ENCODE peak calls at places on chromosomes 4 and X, in four cellular contexts. X, Y, U and O are unnamed samples. For H3K4me1, the result is how much of the 10 kb centered on the place peaks cover.

GRCh38 chrX:44903842-44904530 is 31.0 kb downstream of the KDM6A start:
- DNase-seq in X (no peak), U (no peak), Y (no peak), O (no peak)

GRCh38 chrX:100609591-100609990 is 24.9 kb downstream of the TNMD start:
- DNase-seq in X (no peak), U (no peak), Y (no peak), O (no peak)

GRCh38 chr4:174248407-174248806 is 35.1 kb downstream of the FBXO8 start:
- DNase-seq in U (no peak), Y (no peak), X (no peak), O (no peak)

GRCh38 chrX:103656623-103657022 is 27.8 kb downstream of the TCEAL1 start:
- DNase-seq in U (peak), Y (no peak), X (no peak), O (no peak)

GRCh38 chrX:7972586-7972985 is 45.4 kb upstream of the PNPLA4 start:
- DNase-seq in U (peak), X (no peak), Y (no peak), O (no peak)

GRCh38 chrX:95291561-95291960 is 1393.1 kb upstream of the DIAPH2 start:
- DNase-seq in X (no peak), Y (no peak), U (no peak), O (no peak)

GRCh38 chr4:66045913-66046312 is 375.6 kb upstream of the EPHA5 start:
- DNase-seq in X (no peak), Y (no peak), U (no peak), O (no peak)

GRCh38 chr4:7340553-7341433 is 93.9 kb downstream of the PSAPL1 start:
- DNase-seq in U (no peak), Y (no peak), X (no peak), O (peak)

GRCh38 chr4:31620476-31620875 is 900.3 kb downstream of the PCDH7 start:
- DNase-seq in U (peak), Y (no peak), X (no peak), O (no peak)

GRCh38 chr4:47519239-47519883 is 34.3 kb downstream of the ATP10D start:
- DNase-seq in U (no peak), Y (no peak), X (no peak), O (no peak)

GRCh38 chr4:81650871-81651270 is 179.2 kb upstream of the RASGEF1B start:
- DNase-seq in Y (no peak), X (no peak), U (no peak), O (no peak)

GRCh38 chrX:17552251-17552650 is 177.3 kb downstream of the NHS start:
- DNase-seq in X (no peak), Y (no peak), U (no peak), O (no peak)

GRCh38 chr4:119329837-119330620 is 8.1 kb upstream of the FABP2 start:
- DNase-seq in Y (no peak), U (no peak), X (no peak), O (no peak)

GRCh38 chr4:8592366-8593267 is at the start of gene CPZ:
- DNase-seq in U (peak), Y (no peak), X (peak), O (no peak)

GRCh38 chr4:70885174-70885573 is 17.0 kb upstream of the MOB1B start:
- DNase-seq in Y (no peak), U (no peak), X (no peak), O (no peak)

GRCh38 chr4:165965503-165965902 is 92.5 kb downstream of the TLL1 start:
- DNase-seq in Y (no peak), U (no peak), X (no peak), O (no peak)

GRCh38 chr4:146342600-146343192 is 128.4 kb downstream of the REELD1 start:
- DNase-seq in U (peak), X (no peak), Y (no peak), O (no peak)

GRCh38 chr4:74531952-74532794 is 87.2 kb downstream of the AREG start:
- DNase-seq in U (peak), Y (no peak), X (no peak), O (no peak)

GRCh38 chrX:66919280-66919832 is 280.5 kb upstream of the EDA2R start:
- DNase-seq in U (no peak), X (no peak), Y (no peak), O (no peak)

GRCh38 chr4:25863347-25863784 is 578 bp upstream of the SEL1L3 start:
- DNase-seq in Y (peak), X (peak), U (no peak), O (no peak)

GRCh38 chr4:108272566-108272965 is 103.8 kb upstream of the LEF1 start:
- DNase-seq in Y (no peak), U (peak), X (no peak), O (no peak)

GRCh38 chr4:39502034-39502658 is 25.1 kb downstream of the UGDH start:
- DNase-seq in X (no peak), U (peak), Y (no peak), O (no peak)

GRCh38 chrX:23980063-23980462 is 46.9 kb downstream of the KLHL15 start:
- DNase-seq in U (no peak), Y (no peak), X (no peak), O (no peak)

GRCh38 chr4:82623284-82623683 is 61.5 kb upstream of the TMEM150C start:
- DNase-seq in U (no peak), X (no peak), Y (no peak), O (no peak)

GRCh38 chr4:162849922-162850321 is 316.8 kb downstream of the NAF1 start:
- DNase-seq in Y (no peak), U (no peak), X (no peak), O (no peak)

GRCh38 chrX:119753001-119753400 is 5.4 kb upstream of the SOWAHD start:
- DNase-seq in X (no peak), Y (no peak), U (no peak), O (no peak)

GRCh38 chrX:8743126-8743732 is 11.3 kb upstream of the ANOS1 start:
- DNase-seq in Y (peak), X (peak), U (peak), O (peak)

GRCh38 chrX:118727686-118728339 is 407 bp downstream of the IL13RA1 start:
- DNase-seq in Y (peak), U (peak), X (peak), O (peak)

GRCh38 chr4:172169871-172170270 is 356.7 kb downstream of the GALNTL6 start:
- DNase-seq in X (no peak), Y (no peak), U (no peak), O (no peak)

GRCh38 chrX:101530944-101531343 is 19.4 kb upstream of the ARMCX1 start:
- DNase-seq in U (no peak), Y (no peak), X (no peak), O (no peak)

GRCh38 chrX:28188526-28188925 is 207.3 kb upstream of the DCAF8L1 start:
- DNase-seq in U (no peak), Y (no peak), X (no peak), O (no peak)

GRCh38 chrX:125533352-125533751 is 213.7 kb downstream of the TEX13C start:
- DNase-seq in Y (no peak), X (no peak), U (no peak), O (no peak)

GRCh38 chr4:128279624-128280225 is 7.9 kb downstream of the PGRMC2 start:
- DNase-seq in X (no peak), U (no peak), Y (no peak), O (no peak)

GRCh38 chr4:71251266-71251665 is 87.6 kb upstream of the SLC4A4 start:
- DNase-seq in U (no peak), Y (no peak), X (no peak), O (no peak)

GRCh38 chr4:57369446-57369845 is 259.3 kb upstream of the IGFBP7 start:
- DNase-seq in Y (no peak), X (no peak), U (no peak), O (no peak)

GRCh38 chr4:139810710-139811109 is 145.1 kb downstream of the MGST2 start:
- DNase-seq in Y (no peak), X (no peak), U (no peak), O (no peak)

GRCh38 chr4:139806929-139807328 is 141.3 kb downstream of the MGST2 start:
- DNase-seq in X (no peak), U (no peak), Y (no peak), O (no peak)

GRCh38 chr4:139807483-139807882 is 141.9 kb downstream of the MGST2 start:
- DNase-seq in Y (no peak), X (no peak), U (no peak), O (no peak)

GRCh38 chr4:139809207-139810157 is 143.9 kb downstream of the MGST2 start:
- DNase-seq in U (no peak), X (no peak), Y (no peak), O (no peak)

DNA sequence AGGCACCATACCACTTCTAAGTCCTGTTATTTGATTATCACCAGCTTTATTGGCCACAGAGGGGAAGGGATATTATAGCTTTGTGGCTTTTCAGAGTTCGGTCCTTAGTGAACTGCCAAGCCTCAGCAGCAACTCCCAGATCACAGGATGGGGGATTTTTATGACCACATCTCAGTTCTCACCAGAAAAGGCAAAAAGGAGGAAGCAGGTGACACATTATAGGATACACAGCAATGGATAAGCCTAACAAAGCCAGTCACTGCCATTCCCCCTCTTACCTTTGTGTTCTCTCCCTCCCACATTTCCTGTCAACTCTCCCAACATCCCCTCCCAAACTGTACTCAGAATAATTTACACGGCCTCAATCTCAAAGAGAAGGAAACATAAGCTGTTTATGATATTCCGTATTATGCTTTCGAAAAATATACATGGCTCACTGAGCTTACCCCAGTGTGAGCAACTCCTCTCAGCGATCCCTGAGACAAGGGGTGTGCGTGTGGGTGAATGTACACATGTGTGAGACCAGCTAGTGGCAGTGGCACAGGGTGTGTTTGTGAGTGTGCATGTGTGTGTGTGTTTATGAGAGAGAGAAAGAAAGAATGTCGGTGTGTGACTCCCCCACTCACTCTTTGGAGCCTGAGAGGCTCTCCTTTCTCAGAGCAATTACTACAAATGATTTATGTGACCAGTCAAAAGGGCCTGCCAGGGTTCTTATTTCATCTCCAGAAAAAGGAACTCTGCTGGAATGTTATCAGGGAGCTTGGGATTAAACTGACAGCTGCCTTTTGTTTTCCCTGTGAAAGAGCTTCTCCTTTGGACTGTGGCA is 143.0 kb downstream of the MGST2 start:
- DNase-seq in Y (no peak), U (no peak), X (no peak), O (no peak)
- H3K27ac ChIP-seq in Y (peak), U (no peak), X (no peak), O (peak)

GRCh38 chrX:53654378-53654777 is 32.1 kb downstream of the HUWE1 start:
- DNase-seq in X (no peak), Y (no peak), U (peak), O (no peak)
- H3K4me1 ChIP-seq in X (under half), Y (under half), U (under half), O (under half)

GRCh38 chr4:99405433-99406115 is 29.6 kb downstream of the ADH7 start:
- DNase-seq in X (peak), U (peak), Y (peak), O (peak)

GRCh38 chr4:99403380-99404194 is 31.6 kb downstream of the ADH7 start:
- DNase-seq in X (no peak), Y (no peak), U (peak), O (no peak)

GRCh38 chr4:99408346-99408745 is 26.8 kb downstream of the ADH7 start:
- DNase-seq in X (no peak), U (peak), Y (no peak), O (no peak)

GRCh38 chr4:99402765-99403164 is 32.4 kb downstream of the ADH7 start:
- DNase-seq in U (no peak), Y (no peak), X (no peak), O (no peak)

DNA sequence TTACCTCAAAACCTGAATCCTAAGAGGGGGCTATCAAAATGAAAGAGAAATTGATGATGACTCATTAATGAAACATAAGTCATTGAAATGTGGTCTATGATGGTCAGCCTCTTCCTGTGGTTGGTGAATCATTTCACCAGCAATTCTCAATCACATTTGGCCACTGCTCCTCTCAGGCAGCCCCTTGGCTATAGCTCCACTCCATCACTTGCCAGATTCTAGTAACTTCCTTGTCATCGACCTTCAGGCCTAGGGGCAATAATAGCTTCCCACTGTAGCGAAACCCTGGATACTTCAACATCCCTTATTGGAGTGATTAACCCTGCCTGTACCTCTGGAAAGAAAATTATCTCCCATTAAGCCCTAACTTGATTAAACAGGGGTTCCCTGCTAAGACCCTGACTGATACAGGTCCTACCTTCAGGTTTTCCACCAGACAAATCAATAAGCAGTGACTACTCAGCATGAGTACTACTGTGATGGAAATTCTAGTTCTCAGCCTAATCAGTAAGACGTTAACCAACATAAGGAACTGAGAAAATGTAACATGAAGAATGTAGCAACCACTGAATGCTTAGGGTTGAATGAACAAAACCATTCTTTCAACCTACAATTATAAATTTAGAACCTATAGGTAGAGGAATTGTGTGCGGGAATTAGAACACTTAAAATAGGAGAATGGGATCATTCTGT is 30.4 kb downstream of the ADH7 start:
- DNase-seq in Y (no peak), X (no peak), U (peak), O (peak)
- H3K4me3 ChIP-seq in Y (no peak), X (no peak), U (no peak), O (no peak)

DNA sequence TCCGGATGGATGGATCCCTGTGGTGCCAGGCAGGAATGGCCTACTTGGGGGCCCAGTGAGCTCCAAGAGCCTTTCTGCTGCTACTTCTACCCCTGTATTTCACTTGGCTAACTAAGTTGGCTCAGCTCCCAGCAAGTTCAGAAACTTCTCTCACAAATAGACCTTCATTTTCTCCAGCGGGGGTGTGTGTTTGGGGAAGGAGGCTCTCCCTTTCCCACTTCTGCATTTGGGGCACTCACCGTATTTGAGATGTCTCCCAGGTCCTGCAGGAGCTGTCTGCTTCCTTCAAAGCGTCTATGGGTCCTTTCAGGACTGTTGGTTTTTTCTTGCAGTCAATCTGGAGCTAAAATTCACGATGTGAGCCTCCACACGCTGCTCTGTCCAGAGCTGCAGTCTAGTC is 197.7 kb downstream of the SPANXN3 start:
- DNase-seq in Y (no peak), U (no peak), X (no peak), O (no peak)
- H3K27ac ChIP-seq in Y (no peak), U (no peak), X (no peak), O (no peak)

DNA sequence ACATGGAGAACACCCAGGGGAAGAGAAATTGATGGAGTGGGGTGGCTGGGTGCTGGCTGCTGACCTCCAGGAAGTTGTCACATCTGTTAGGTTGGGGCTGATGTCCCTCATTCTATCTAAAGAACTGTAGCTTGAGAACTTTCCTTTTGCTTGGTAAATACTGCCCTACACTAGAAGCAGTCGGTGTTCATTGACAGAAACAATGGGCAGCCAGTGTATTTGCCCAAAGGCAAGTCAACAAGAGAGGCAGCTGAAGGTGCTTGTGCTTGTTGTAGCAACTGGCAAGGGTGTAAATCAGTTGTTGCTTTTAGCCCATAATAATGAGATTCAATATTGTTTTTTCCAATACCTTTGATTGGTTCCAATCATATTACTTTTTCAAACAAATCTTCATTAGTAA is 956 bp downstream of the TMEM154 start:
- DNase-seq in Y (no peak), X (no peak), U (no peak), O (no peak)
- H3K4me1 ChIP-seq in Y (under half), X (under half), U (under half), O (under half)

DNA sequence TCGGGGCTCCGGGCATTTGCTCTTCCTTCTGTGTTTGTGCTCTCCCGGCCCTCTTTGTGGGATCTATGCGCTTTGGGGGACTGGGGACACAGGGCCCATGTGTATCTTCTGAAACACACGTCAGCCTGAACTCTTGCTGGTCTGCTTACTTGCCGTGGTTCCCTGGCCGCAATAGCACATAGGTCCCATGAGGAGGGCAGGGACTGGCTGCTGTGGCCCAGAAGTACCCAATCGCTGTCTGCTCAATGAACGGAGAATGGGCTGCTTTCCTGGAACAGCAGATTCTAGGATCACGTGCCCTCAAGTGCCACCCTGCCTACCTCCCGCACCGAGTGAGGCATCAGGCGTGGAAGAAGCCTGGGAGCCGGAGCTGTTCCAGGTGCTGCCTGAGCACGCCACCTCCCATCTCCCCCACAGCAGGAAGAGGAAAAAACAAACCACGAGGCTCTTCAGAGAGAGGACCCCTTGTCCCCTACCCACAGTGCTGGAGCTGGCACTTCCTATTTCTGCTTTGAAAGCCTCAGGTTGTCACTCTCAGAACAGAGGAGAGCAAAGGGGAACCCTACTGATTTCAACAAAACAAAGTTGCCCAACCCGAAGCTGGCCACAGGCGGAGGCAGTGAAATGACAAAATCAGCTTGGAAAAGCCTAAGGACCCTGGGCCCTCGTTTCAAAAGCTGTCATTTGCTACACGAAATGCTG is 3.8 kb downstream of the G6PD start:
- DNase-seq in U (no peak), Y (no peak), X (no peak), O (no peak)
- H3K4me3 ChIP-seq in U (no peak), Y (no peak), X (no peak), O (peak)

GRCh38 chrX:6225307-6226052 is 3.2 kb downstream of the NLGN4X start:
- DNase-seq in Y (no peak), U (no peak), X (peak), O (no peak)
- H3K27ac ChIP-seq in Y (no peak), U (no peak), X (peak), O (no peak)

DNA sequence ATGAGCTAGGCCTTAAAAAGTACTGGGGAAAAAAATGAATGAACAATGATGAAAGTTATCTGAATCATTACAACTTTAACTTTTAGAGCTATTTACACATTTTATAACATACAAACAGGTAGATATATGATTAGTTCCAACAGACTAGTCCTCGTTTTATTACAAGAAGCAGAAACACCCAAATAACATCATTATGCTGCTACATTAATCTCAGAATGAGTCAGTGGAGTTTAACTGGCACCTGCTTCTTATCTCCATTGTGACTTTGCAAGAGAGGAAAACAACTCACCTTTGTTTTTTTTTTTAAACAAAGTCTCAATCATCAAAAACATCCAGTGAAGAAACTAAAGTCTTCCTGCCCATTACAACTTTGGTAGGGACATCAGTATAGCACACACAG is 15.2 kb downstream of the ATP8A1 start:
- DNase-seq in X (no peak), U (no peak), Y (no peak), O (no peak)
- H3K4me1 ChIP-seq in X (under half), U (under half), Y (under half), O (half or more)

GRCh38 chr4:2402941-2403340 is 15.5 kb downstream of the ZFYVE28 start:
- DNase-seq in X (no peak), U (no peak), Y (no peak), O (peak)
- H3K4me3 ChIP-seq in X (no peak), U (peak), Y (no peak), O (peak)

GRCh38 chr4:54066718-54067129 is 2.3 kb upstream of the CHIC2 start:
- DNase-seq in X (no peak), Y (peak), U (no peak), O (no peak)

GRCh38 chr4:54066088-54066415 is 1.6 kb upstream of the CHIC2 start:
- DNase-seq in X (no peak), U (no peak), Y (no peak), O (no peak)

GRCh38 chr4:54064317-54065275 is at the start of gene CHIC2:
- DNase-seq in Y (peak), U (peak), X (peak), O (peak)

GRCh38 chr4:54063737-54064316 is 578 bp downstream of the CHIC2 start:
- DNase-seq in X (peak), Y (no peak), U (no peak), O (peak)

GRCh38 chr4:54065282-54066087 is 1.1 kb upstream of the CHIC2 start:
- DNase-seq in U (no peak), X (no peak), Y (no peak), O (no peak)
- H3K27ac ChIP-seq in U (peak), X (no peak), Y (peak), O (peak)